ENCODE peak calls at places on chromosomes 1 and 21, in four cellular contexts. One of them, this sample, is unnamed. For H3K4me1, the result is how much of the 10 kb centered on the place peaks cover.

GRCh38 chr1:228081144-228081543 is 1.4 kb upstream of the ARF1 start:
- DNase-seq in HepG2: no peak
- DNase-seq in K562: no peak
- DNase-seq in HCT116: no peak
- DNase-seq in this sample: no peak

GRCh38 chr1:182515556-182515955 is 65.6 kb downstream of the RGSL1 start:
- DNase-seq in HepG2: no peak
- DNase-seq in K562: no peak
- DNase-seq in HCT116: no peak
- DNase-seq in this sample: no peak

GRCh38 chr21:35394049-35394448 is 344.9 kb upstream of the RUNX1 start:
- DNase-seq in HepG2: no peak
- DNase-seq in K562: no peak
- DNase-seq in HCT116: no peak
- DNase-seq in this sample: no peak

GRCh38 chr1:70994753-70995152 is 52.9 kb downstream of the PTGER3 start:
- DNase-seq in HepG2: no peak
- DNase-seq in K562: no peak
- DNase-seq in HCT116: no peak
- DNase-seq in this sample: no peak

GRCh38 chr1:68293609-68294353 is 61.5 kb upstream of the WLS start:
- DNase-seq in HepG2: no peak
- DNase-seq in K562: no peak
- DNase-seq in HCT116: no peak
- DNase-seq in this sample: no peak

GRCh38 chr1:173775578-173776196 is 48.8 kb upstream of the DARS2 start:
- DNase-seq in HepG2: no peak
- DNase-seq in K562: no peak
- DNase-seq in HCT116: no peak
- DNase-seq in this sample: no peak

GRCh38 chr1:4460651-4461050 is 193.8 kb upstream of the AJAP1 start:
- DNase-seq in HepG2: no peak
- DNase-seq in K562: no peak
- DNase-seq in HCT116: no peak
- DNase-seq in this sample: no peak

GRCh38 chr21:33296156-33296555 is 28.6 kb upstream of the IFNAR1 start:
- DNase-seq in HepG2: no peak
- DNase-seq in K562: no peak
- DNase-seq in HCT116: no peak
- DNase-seq in this sample: no peak

GRCh38 chr1:93908394-93909145 is 660 bp downstream of the GCLM start:
- DNase-seq in HepG2: peak
- DNase-seq in K562: peak
- DNase-seq in HCT116: no peak
- DNase-seq in this sample: no peak

GRCh38 chr21:38621132-38621531 is 122.9 kb upstream of the ERG start:
- DNase-seq in HepG2: peak
- DNase-seq in K562: no peak
- DNase-seq in HCT116: no peak
- DNase-seq in this sample: no peak

GRCh38 chr1:200436436-200436835 is 26.6 kb upstream of the ZNF281 start:
- DNase-seq in HepG2: no peak
- DNase-seq in K562: no peak
- DNase-seq in HCT116: no peak
- DNase-seq in this sample: no peak

GRCh38 chr1:30381671-30382365 is 341.6 kb downstream of the MATN1 start:
- DNase-seq in HepG2: no peak
- DNase-seq in K562: no peak
- DNase-seq in HCT116: no peak
- DNase-seq in this sample: no peak

GRCh38 chr1:226157761-226158316 is 28.7 kb downstream of the ACBD3 start:
- DNase-seq in HepG2: no peak
- DNase-seq in K562: no peak
- DNase-seq in HCT116: no peak
- DNase-seq in this sample: no peak

GRCh38 chr1:226162898-226163297 is 23.6 kb downstream of the ACBD3 start:
- DNase-seq in HepG2: no peak
- DNase-seq in K562: no peak
- DNase-seq in HCT116: no peak
- DNase-seq in this sample: no peak

GRCh38 chr1:226158983-226159382 is 27.6 kb downstream of the ACBD3 start:
- DNase-seq in HepG2: no peak
- DNase-seq in K562: no peak
- DNase-seq in HCT116: no peak
- DNase-seq in this sample: no peak

GRCh38 chr1:226154593-226154992 is 31.9 kb downstream of the ACBD3 start:
- DNase-seq in HepG2: no peak
- DNase-seq in K562: no peak
- DNase-seq in HCT116: no peak
- DNase-seq in this sample: no peak

DNA sequence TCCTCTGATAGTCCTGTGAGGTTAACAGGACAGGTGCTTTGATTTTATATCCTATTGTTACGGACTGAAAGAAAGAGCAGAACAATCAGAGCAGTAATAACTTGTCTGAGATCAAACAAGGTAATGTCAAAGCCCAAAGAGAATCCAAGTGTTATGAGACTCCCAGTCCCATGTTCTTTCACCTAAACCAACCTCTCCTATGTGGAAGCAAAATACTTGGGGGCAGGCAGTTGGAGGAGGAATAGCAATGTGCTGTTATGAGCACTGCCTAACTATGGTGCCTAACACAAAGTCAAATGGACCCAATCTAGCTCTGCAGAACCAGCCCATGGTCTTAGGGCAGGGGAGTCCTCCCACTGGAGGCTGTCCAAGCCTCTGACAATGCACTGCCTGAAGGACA is 28.1 kb downstream of the ACBD3 start:
- DNase-seq in HepG2: no peak
- DNase-seq in K562: no peak
- DNase-seq in HCT116: no peak
- DNase-seq in this sample: no peak
- H3K4me1 ChIP-seq in HepG2: under half
- H3K4me1 ChIP-seq in K562: under half
- H3K4me1 ChIP-seq in HCT116: under half
- H3K4me1 ChIP-seq in this sample: under half

GRCh38 chr21:46454634-46455390 is 3.9 kb upstream of the DIP2A start:
- DNase-seq in HepG2: no peak
- DNase-seq in K562: no peak
- DNase-seq in HCT116: no peak
- DNase-seq in this sample: no peak
- TF ChIP-seq TCF7L2 in HepG2: no peak
- TF ChIP-seq TCF7L2 in K562: no peak
- TF ChIP-seq TCF7L2 in HCT116: no peak
- TF ChIP-seq TCF7L2 in this sample: no peak

GRCh38 chr1:204106825-204107224 is 33.9 kb downstream of the SOX13 start:
- DNase-seq in HepG2: no peak
- DNase-seq in K562: no peak
- DNase-seq in HCT116: no peak
- DNase-seq in this sample: no peak
- H3K4me1 ChIP-seq in HepG2: under half
- H3K4me1 ChIP-seq in K562: under half
- H3K4me1 ChIP-seq in HCT116: half or more
- H3K4me1 ChIP-seq in this sample: under half

GRCh38 chr1:167375949-167376348 is 142.4 kb downstream of the CD247 start:
- DNase-seq in HepG2: no peak
- DNase-seq in K562: no peak
- DNase-seq in HCT116: no peak
- DNase-seq in this sample: no peak

GRCh38 chr1:167369933-167370332 is 148.4 kb downstream of the CD247 start:
- DNase-seq in HepG2: no peak
- DNase-seq in K562: no peak
- DNase-seq in HCT116: no peak
- DNase-seq in this sample: no peak

GRCh38 chr1:167367705-167368104 is 147.0 kb downstream of the POU2F1 start:
- DNase-seq in HepG2: no peak
- DNase-seq in K562: no peak
- DNase-seq in HCT116: no peak
- DNase-seq in this sample: no peak

GRCh38 chr1:167374014-167374413 is 144.3 kb downstream of the CD247 start:
- DNase-seq in HepG2: no peak
- DNase-seq in K562: no peak
- DNase-seq in HCT116: no peak
- DNase-seq in this sample: no peak

DNA sequence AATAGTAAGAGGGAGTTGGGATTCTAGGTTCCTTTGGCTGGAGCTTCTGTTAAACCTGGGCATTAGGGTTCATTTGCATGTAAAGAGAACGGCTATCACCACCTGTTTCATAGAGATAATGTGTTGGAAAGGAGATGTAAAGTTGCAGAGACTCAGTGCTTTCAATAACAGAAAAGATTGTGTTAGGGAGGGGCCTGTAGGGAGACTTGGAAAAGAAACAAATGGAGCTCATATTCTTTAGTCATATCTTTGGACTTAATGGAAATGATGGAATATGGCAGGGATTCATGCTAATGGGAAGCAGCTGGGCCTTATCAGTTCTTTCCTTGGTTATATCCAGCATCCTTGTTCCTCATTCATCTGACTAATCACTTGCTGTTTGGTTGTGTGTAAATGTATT is 144.9 kb downstream of the CD247 start:
- DNase-seq in HepG2: no peak
- DNase-seq in K562: no peak
- DNase-seq in HCT116: no peak
- DNase-seq in this sample: no peak
- TF ChIP-seq TCF7L2 in HepG2: no peak
- TF ChIP-seq TCF7L2 in K562: no peak
- TF ChIP-seq TCF7L2 in HCT116: no peak
- TF ChIP-seq TCF7L2 in this sample: no peak